ENCODE peak calls at places on chromosome 21, in nine cellular contexts. K is tibial artery, G is A549, E is AG04450, M is neural crest cell, A is IMR-90, D is cardiac fibroblast, R is progenitor cell of endocrine pancreas, S is Peyer's patch. Q is an unnamed sample.

GRCh38 chr21:31195334-31196015 is 148.6 kb downstream of the TIAM1 start:
- DNase-seq in K (no peak), G (no peak), E (no peak), M (no peak), A (no peak), D (no peak), R (no peak), S (no peak), Q (no peak)

GRCh38 chr21:44870748-44871495 is 2.6 kb downstream of the PTTG1IP start:
- DNase-seq in K (peak), G (no peak), E (no peak), M (no peak), A (no peak), D (no peak), R (no peak), S (no peak), Q (no peak)

GRCh38 chr21:35933466-35933865 is 126.9 kb downstream of the SETD4 start:
- DNase-seq in K (peak), G (peak), E (no peak), M (no peak), A (peak), D (peak), R (no peak), S (no peak), Q (no peak)

GRCh38 chr21:29350246-29350779 is 51.6 kb downstream of the BACH1 start:
- DNase-seq in K (no peak), G (no peak), E (no peak), M (no peak), A (peak), D (peak), R (no peak), S (no peak), Q (no peak)

GRCh38 chr21:43345746-43346409 is 81.1 kb downstream of the SIK1 start:
- DNase-seq in K (no peak), G (peak), E (peak), M (no peak), A (peak), D (peak), R (no peak), S (no peak), Q (no peak)

GRCh38 chr21:16377120-16377658 is 647.4 kb downstream of the USP25 start:
- DNase-seq in K (no peak), G (no peak), E (no peak), M (no peak), A (no peak), D (no peak), R (no peak), S (no peak), Q (no peak)

GRCh38 chr21:27802816-27803475 is 836.1 kb upstream of the ADAMTS5 start:
- DNase-seq in K (no peak), G (peak), E (no peak), M (peak), A (peak), D (peak), R (no peak), S (no peak), Q (no peak)

GRCh38 chr21:42988234-42988965 is 14.0 kb downstream of the PKNOX1 start:
- DNase-seq in K (no peak), G (no peak), E (no peak), M (no peak), A (peak), D (peak), R (no peak), S (no peak), Q (no peak)

GRCh38 chr21:44483288-44484237 is 28.3 kb downstream of the LRRC3 start:
- DNase-seq in K (no peak), G (no peak), E (no peak), M (no peak), A (peak), D (no peak), R (no peak), S (no peak), Q (no peak)

GRCh38 chr21:44531606-44532128 is 8.3 kb downstream of the KRTAP10-1 start:
- DNase-seq in K (no peak), G (no peak), E (no peak), M (no peak), A (no peak), D (no peak), R (no peak), S (no peak), Q (no peak)

GRCh38 chr21:39374046-39374445 is 25.2 kb upstream of the HMGN1 start:
- DNase-seq in K (no peak), G (no peak), E (no peak), M (no peak), A (no peak), D (no peak), R (no peak), S (no peak), Q (no peak)

GRCh38 chr21:29376556-29376955 is 77.8 kb downstream of the BACH1 start:
- DNase-seq in K (no peak), G (peak), E (no peak), M (peak), A (no peak), D (peak), R (no peak), S (peak), Q (no peak)

GRCh38 chr21:44804762-44805161 is 3.1 kb upstream of the UBE2G2 start:
- DNase-seq in K (no peak), G (no peak), E (no peak), M (no peak), A (no peak), D (no peak), R (no peak), S (no peak), Q (no peak)

GRCh38 chr21:44347911-44348451 is 5.4 kb upstream of the TRPM2 start:
- DNase-seq in K (no peak), G (no peak), E (no peak), M (no peak), A (no peak), D (no peak), R (no peak), S (no peak), Q (no peak)

GRCh38 chr21:44815225-44815624 is 2.6 kb downstream of the SUMO3 start:
- DNase-seq in K (no peak), G (no peak), E (no peak), M (no peak), A (no peak), D (no peak), R (no peak), S (no peak), Q (no peak)

GRCh38 chr21:22076471-22076870 is 1078.3 kb downstream of the NCAM2 start:
- DNase-seq in K (no peak), G (no peak), E (no peak), M (no peak), A (no peak), D (no peak), R (no peak), S (no peak), Q (no peak)

GRCh38 chr21:38434913-38435533 is 63.3 kb downstream of the ERG start:
- DNase-seq in K (peak), G (no peak), E (peak), M (no peak), A (peak), D (peak), R (no peak), S (no peak), Q (no peak)

GRCh38 chr21:44874497-44875331 is 1.2 kb upstream of the PTTG1IP start:
- DNase-seq in K (peak), G (no peak), E (no peak), M (no peak), A (no peak), D (peak), R (no peak), S (peak), Q (no peak)

GRCh38 chr21:43865471-43866181 is 603 bp downstream of the AGPAT3 start:
- DNase-seq in K (peak), G (no peak), E (no peak), M (no peak), A (peak), D (peak), R (no peak), S (peak), Q (no peak)

GRCh38 chr21:16082038-16082816 is 352.4 kb downstream of the USP25 start:
- DNase-seq in K (no peak), G (peak), E (no peak), M (no peak), A (peak), D (peak), R (no peak), S (no peak), Q (no peak)

GRCh38 chr21:44067011-44067839 is 40.0 kb upstream of the PWP2 start:
- DNase-seq in K (no peak), G (no peak), E (no peak), M (no peak), A (no peak), D (no peak), R (no peak), S (no peak), Q (no peak)

GRCh38 chr21:31198575-31198974 is 145.5 kb downstream of the TIAM1 start:
- DNase-seq in K (no peak), G (peak), E (peak), M (no peak), A (peak), D (peak), R (no peak), S (no peak), Q (no peak)

GRCh38 chr21:30340714-30341573 is 3.5 kb upstream of the KRTAP27-1 start:
- DNase-seq in K (no peak), G (peak), E (no peak), M (peak), A (peak), D (peak), R (peak), S (no peak), Q (no peak)

GRCh38 chr21:18499761-18500376 is 96.3 kb upstream of the TMPRSS15 start:
- DNase-seq in K (no peak), G (peak), E (no peak), M (peak), A (peak), D (peak), R (peak), S (peak), Q (peak)

GRCh38 chr21:34802180-34802899 is 133.5 kb downstream of the CLIC6 start:
- DNase-seq in K (no peak), G (no peak), E (no peak), M (no peak), A (no peak), D (no peak), R (no peak), S (no peak), Q (no peak)

GRCh38 chr21:28523367-28523766 is 469.3 kb downstream of the LTN1 start:
- DNase-seq in K (no peak), G (no peak), E (no peak), M (no peak), A (no peak), D (peak), R (no peak), S (no peak), Q (no peak)

GRCh38 chr21:45921917-45922316 is 59.7 kb upstream of the COL6A1 start:
- DNase-seq in K (no peak), G (no peak), E (no peak), M (no peak), A (no peak), D (no peak), R (no peak), S (no peak), Q (no peak)
- TF ChIP-seq CTCF in K (no peak), G (no peak), E (no peak), M (no peak), A (no peak), D (no peak), R (no peak), S (no peak), Q (no peak)

DNA sequence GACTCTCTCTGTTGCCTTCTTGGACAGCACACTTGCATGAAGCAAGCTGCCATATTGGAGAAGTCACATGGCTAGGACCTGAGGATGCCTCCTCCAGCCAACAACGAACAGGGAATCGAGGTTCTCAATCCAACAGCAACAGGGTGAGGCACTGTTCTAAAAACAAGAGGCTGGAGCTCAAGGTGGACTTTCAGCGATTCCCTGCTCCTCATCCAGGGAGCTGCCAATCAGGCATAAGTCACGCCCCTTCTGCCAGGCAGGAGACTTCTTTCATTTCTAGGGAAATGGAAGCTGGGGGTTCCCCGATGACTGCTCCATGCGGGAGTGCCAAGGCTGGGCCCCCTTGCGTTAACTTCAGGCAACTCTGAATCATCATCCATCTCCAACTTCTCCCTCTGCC is 22.7 kb upstream of the IFNAR1 start:
- DNase-seq in K (peak), G (no peak), E (no peak), M (no peak), A (no peak), D (no peak), R (no peak), S (no peak), Q (no peak)
- TF ChIP-seq CTCF in K (no peak), G (no peak), E (no peak), M (no peak), A (no peak), D (no peak), R (no peak), S (no peak), Q (no peak)

GRCh38 chr21:26717146-26717739 is 128.0 kb downstream of the ADAMTS1 start:
- DNase-seq in K (no peak), G (peak), E (no peak), M (no peak), A (peak), D (peak), R (no peak), S (no peak), Q (no peak)
- TF ChIP-seq CTCF in K (peak), G (peak), E (peak), M (peak), A (peak), D (peak), R (peak), S (peak), Q (peak)

GRCh38 chr21:14952916-14953315 is 111.9 kb downstream of the NRIP1 start:
- DNase-seq in K (no peak), G (peak), E (no peak), M (no peak), A (no peak), D (peak), R (no peak), S (no peak), Q (no peak)
- TF ChIP-seq CTCF in K (no peak), G (no peak), E (no peak), M (no peak), A (peak), D (no peak), R (no peak), S (peak), Q (no peak)

GRCh38 chr21:41953831-41954653 is at the start of gene C2CD2:
- DNase-seq in K (peak), G (peak), E (no peak), M (peak), A (peak), D (peak), R (peak), S (no peak), Q (peak)
- TF ChIP-seq CTCF in K (no peak), G (no peak), E (no peak), M (no peak), A (no peak), D (no peak), R (no peak), S (no peak), Q (no peak)

Q was measured in mesothelial cell of epicardium.